ENCODE peak calls at places on chromosomes 12 and 14, in six cellular contexts. R, T, O, X, G and B are unnamed samples.

GRCh38 chr12:101891462-101891971 is 14.1 kb downstream of the DRAM1 start:
- DNase-seq in X (peak; percentile 32), O (peak; percentile 81), G (no peak), T (peak; percentile 55), R (no peak), B (peak; percentile 24)

GRCh38 chr12:124764451-124764850 is 99.2 kb downstream of the SCARB1 start:
- DNase-seq in R (no peak), G (no peak), X (peak; percentile 67), T (peak; percentile 50), O (peak; percentile 40), B (peak; percentile 52)

GRCh38 chr12:63164911-63165310 is 13.9 kb upstream of the AVPR1A start:
- DNase-seq in T (no peak), R (no peak), X (no peak), O (no peak), G (no peak), B (no peak)

GRCh38 chr14:58297412-58297761 is 968 bp upstream of the ARID4A start:
- DNase-seq in G (no peak), O (peak; percentile 50), R (no peak), T (no peak), X (no peak), B (no peak)

GRCh38 chr14:91361236-91361811 is 56.3 kb downstream of the CCDC88C start:
- DNase-seq in O (peak; percentile 97), G (no peak), X (peak; percentile 96), R (peak; percentile 95), T (peak; percentile 77), B (no peak)

GRCh38 chr12:16506394-16506793 is 99.6 kb downstream of the LMO3 start:
- DNase-seq in T (no peak), O (no peak), G (no peak), R (no peak), X (no peak), B (no peak)

GRCh38 chr14:68814376-68815287 is 21.8 kb upstream of the ZFP36L1 start:
- DNase-seq in O (no peak), R (no peak), X (no peak), T (no peak), G (peak; percentile 68), B (peak; percentile 84)

GRCh38 chr14:97401714-97402113 is 604.5 kb downstream of the VRK1 start:
- DNase-seq in X (no peak), T (no peak), R (no peak), G (no peak), O (no peak), B (no peak)

DNA sequence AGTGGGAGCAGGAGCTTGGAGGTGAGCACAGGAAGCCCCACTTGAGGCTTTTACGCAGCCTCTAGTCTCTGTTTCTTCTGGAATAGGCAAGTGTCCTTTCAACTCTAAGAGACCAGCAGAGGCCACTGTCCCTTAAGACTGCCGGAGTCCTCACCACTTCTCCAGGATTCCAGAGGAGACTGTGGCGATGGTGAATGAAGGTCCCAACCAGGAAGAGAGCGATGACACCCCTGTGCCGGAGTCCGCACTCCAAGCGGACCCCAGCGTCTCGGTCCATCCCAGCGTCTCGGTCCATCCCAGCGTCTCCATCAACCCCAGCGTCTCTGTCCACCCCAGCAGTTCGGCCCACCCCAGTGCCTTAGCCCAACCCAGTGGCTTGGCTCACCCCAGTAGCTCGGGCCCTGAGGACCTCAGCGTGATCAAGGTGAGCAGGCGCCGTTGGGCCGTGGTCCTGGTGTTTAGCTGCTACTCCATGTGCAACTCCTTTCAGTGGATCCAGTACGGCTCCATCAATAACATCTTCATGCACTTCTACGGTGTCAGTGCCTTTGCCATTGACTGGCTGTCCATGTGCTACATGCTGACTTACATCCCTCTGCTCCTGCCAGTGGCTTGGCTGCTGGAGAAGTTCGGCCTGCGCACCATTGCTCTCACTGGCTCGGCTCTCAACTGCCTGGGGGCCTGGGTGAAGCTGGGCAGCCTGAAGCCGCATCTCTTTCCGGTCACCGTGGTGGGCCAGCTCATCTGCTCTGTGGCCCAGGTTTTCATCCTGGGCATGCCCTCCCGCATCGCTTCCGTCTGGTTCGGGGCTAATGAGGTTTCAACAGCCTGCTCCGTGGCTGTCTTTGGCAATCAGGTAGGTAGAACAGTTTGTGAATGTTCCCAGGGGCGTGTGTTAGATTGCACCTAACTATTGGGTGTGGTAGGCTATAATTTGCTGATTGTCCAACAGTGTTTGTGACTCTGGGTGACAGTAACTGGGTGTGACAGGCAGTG is 664 bp downstream of the FLVCR2 start:
- DNase-seq in G (peak; percentile 80), R (no peak), X (no peak), T (no peak), O (peak; percentile 16), B (peak; percentile 14)
- TF ChIP-seq CTCF in G (no peak), R (no peak), X (peak; percentile 11), T (no peak), O (no peak), B (no peak)

DNA sequence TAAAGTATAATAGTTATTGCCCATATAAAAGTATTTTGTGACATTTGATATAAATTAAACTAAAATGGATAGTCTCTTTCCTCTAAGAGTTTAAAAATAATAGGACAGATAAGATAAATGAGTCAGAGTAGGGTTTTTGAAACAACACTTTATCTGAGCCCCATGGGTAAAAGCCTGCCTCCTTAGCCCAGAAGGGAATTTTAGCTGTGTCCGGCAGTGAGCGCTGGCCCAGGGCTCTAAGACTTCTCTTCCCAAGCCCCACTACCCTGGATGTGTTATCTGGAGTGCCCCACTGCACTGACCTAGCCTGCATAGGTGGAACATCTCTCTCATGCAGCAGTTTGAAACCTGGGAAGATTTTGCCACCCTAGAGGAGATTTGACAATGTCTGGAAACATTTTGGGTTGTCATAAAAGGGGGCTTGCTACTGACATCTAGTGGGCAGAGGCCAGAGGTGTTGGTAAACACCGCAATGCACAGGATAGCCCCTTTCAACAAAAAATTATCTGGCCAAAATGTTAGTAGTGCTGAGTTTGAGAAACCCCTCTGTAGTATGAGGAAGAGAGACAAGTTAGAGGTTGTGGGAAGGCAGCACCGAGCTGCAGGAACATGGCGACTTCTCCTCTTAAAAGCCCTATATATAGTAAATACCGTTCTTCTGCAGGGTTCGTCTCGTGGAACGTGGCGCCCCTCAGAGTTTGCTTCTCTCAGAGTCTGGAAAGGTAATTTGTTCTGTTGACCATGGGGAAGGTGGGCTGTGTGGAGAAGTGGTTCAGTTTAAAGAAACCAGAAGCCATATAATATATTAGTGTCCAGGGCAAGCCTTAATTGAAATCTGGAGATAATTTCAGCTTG is 29.3 kb upstream of the ATF1 start:
- DNase-seq in O (no peak), T (no peak), G (no peak), X (no peak), R (peak; percentile 26), B (peak; percentile 5)
- TF ChIP-seq CTCF in O (peak; percentile 49), T (peak; percentile 71), G (no peak), X (peak; percentile 55), R (peak; percentile 71), B (peak; percentile 15)

GRCh38 chr12:133130808-133131128 is 341 bp downstream of the ZNF10 start:
- DNase-seq in O (no peak), X (no peak), G (peak; percentile 48), R (no peak), T (no peak), B (no peak)

GRCh38 chr12:133135747-133136146 is 5.3 kb downstream of the ZNF10 start:
- DNase-seq in X (no peak), G (no peak), T (no peak), O (no peak), R (no peak), B (no peak)

GRCh38 chr12:133129368-133130037 is 571 bp downstream of the ZNF891 start:
- DNase-seq in X (peak; percentile 47), T (no peak), R (peak; percentile 27), O (peak; percentile 42), G (no peak), B (no peak)

GRCh38 chr12:133124674-133125073 is 5.4 kb downstream of the ZNF891 start:
- DNase-seq in X (no peak), R (no peak), T (no peak), O (no peak), G (no peak), B (no peak)

DNA sequence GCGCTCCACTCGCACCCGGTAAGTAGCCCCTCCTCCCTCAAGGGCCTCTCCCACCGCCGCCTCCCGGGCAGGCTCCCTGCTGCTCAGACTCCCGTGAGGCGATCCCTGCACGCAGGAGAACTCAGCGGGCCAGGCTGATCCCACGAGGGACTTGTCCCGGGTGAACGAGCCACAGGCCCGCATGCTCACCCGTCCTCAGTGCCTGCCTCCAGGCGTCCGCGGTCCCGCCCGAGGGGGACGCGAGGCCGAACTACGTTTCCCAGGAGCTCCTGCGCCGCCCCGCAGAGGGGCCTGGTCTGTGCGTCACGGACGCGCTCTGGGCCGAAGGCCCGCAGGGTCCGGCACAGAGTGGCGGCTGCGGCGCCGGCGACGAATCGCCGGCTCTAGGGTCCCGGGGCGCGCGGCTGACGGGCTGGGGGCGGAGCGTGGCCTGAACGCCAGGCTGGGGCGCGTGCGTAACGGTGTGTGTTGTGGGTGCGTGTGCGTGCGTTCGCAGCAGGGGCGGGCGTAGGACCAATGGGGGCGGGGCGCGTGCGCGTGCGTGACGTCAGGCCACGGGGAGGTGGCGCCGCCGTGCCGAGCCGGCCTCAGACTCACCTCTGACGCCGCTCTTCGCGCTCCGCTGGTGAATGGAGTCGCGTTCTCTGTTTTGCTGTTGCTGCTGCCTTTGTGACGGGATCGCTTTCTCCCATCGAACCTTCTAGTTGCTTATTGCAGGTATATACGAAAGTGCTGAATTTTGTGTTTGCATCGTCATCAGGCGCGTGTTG is at the start of the genes ZNF10 and ZNF891:
- DNase-seq in G (peak; percentile 98), O (peak; percentile 84), X (peak; percentile 98), T (peak; percentile 75), R (peak; percentile 88), B (peak; percentile 100)
- TF ChIP-seq CTCF in G (no peak), O (no peak), X (no peak), T (no peak), R (no peak), B (no peak)

GRCh38 chr12:6950401-6950801 is 755 bp upstream of the PTPN6 start:
- DNase-seq in X (no peak), R (no peak), O (no peak), T (no peak), G (peak; percentile 20), B (no peak)
- TF ChIP-seq CTCF in X (no peak), R (no peak), O (no peak), T (peak; percentile 17), G (no peak), B (peak; percentile 47)

DNA sequence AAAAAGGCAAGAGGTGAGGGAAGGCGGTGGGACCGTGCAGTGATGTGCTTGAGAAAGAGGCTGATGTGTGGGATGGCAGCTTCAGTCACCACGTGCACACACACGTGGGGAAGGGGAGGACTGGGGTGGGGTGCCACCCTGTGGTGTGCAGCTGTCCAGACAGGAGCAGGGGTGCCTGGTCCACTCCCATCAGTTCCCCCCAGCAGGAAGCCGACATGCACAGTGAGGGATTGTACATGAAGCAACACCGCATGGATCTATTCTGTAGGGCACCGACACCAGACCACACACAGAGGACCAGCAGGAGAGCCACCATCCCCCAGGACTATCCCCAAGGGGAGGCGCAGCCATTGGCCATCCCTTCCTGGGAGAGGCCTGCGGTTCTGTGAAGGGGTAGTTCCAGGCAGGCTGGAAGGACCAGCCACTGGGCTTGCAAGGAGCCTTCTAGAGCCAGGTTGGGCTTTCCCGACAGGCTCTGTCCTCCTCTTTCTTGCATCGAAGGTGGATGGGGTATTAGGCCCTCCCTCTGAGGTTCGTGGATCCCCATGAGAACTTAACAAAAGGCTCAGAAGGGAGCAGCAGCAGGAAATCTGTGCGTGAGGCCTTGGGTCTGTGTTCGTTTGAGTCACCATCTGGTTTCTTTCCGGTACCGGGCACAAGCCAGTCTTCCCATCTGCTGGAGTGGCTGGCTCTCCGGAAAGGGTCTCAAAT is 59.7 kb downstream of the PLEKHG3 start:
- DNase-seq in X (peak; percentile 46), O (no peak), G (peak; percentile 67), R (no peak), T (peak; percentile 17), B (peak; percentile 23)
- TF ChIP-seq CTCF in X (no peak), O (no peak), G (no peak), R (no peak), T (no peak), B (no peak)